ENCODE peak calls at places on chromosomes 11 and 22, in four cellular contexts. M is K562, U is GM12878, O is HepG2. T is an unnamed sample.

GRCh38 chr11:7971846-7972245 is 6.6 kb upstream of the NLRP10 start:
- DNase-seq in O (no peak), U (no peak), M (no peak), T (no peak)

GRCh38 chr11:13207665-13208594 is 69.7 kb upstream of the BMAL1 start:
- DNase-seq in O (peak; percentile 54), U (no peak), M (peak; percentile 38), T (peak; percentile 84)

GRCh38 chr11:34105957-34106504 is 602 bp downstream of the NAT10 start:
- DNase-seq in U (no peak), O (peak; percentile 6), M (peak; percentile 54), T (no peak)

GRCh38 chr11:13965337-13965736 is 2.8 kb downstream of the SPON1 start:
- DNase-seq in U (no peak), M (peak; percentile 9), O (peak; percentile 13), T (no peak)

GRCh38 chr22:32413715-32414114 is 1.7 kb upstream of the RTCB start:
- DNase-seq in M (peak; percentile 13), O (peak; percentile 24), U (no peak), T (peak; percentile 28)

GRCh38 chr22:41181349-41182241 is 23.5 kb upstream of the L3MBTL2 start:
- DNase-seq in U (no peak), O (no peak), M (no peak), T (peak; percentile 87)

GRCh38 chr11:31796523-31797226 is 14.4 kb downstream of the PAX6 start:
- DNase-seq in M (no peak), O (no peak), U (no peak), T (no peak)

GRCh38 chr11:17573526-17573925 is 26.5 kb downstream of the OTOG start:
- DNase-seq in M (no peak), U (no peak), O (no peak), T (no peak)

GRCh38 chr11:32586576-32587190 is 3.1 kb downstream of the EIF3M start:
- DNase-seq in U (no peak), O (peak; percentile 46), M (peak; percentile 49), T (peak; percentile 31)

GRCh38 chr11:126317681-126318641 is 14.1 kb downstream of the DCPS start:
- DNase-seq in M (no peak), O (no peak), U (no peak), T (no peak)

GRCh38 chr11:133808393-133809140 is 36.7 kb downstream of the SPATA19 start:
- DNase-seq in M (no peak), U (no peak), O (no peak), T (no peak)

GRCh38 chr11:43359432-43359818 is 705 bp downstream of the TTC17 start:
- DNase-seq in U (peak; percentile 21), O (peak; percentile 16), M (peak; percentile 37), T (peak; percentile 58)

GRCh38 chr11:74023291-74023690 is 14.4 kb upstream of the UCP3 start:
- DNase-seq in O (no peak), U (no peak), M (no peak), T (no peak)

GRCh38 chr11:19844012-19844411 is 131.4 kb downstream of the NAV2 start:
- DNase-seq in M (no peak), U (no peak), O (no peak), T (no peak)

GRCh38 chr11:79173615-79174014 is 267.2 kb downstream of the TENM4 start:
- DNase-seq in O (no peak), M (no peak), U (no peak), T (no peak)

GRCh38 chr11:71305451-71306125 is 53.2 kb upstream of the SHANK2 start:
- DNase-seq in M (no peak), O (no peak), U (no peak), T (no peak)

GRCh38 chr11:40306938-40307548 is 1152.4 kb downstream of the LRRC4C start:
- DNase-seq in U (no peak), O (peak; percentile 10), M (peak; percentile 37), T (peak; percentile 64)

GRCh38 chr11:69912911-69913451 is 93.8 kb upstream of the FGF3 start:
- DNase-seq in M (no peak), O (no peak), U (no peak), T (no peak)

GRCh38 chr22:22089459-22090308 is 107.1 kb upstream of the TOP3B start:
- DNase-seq in M (no peak), U (no peak), O (no peak), T (no peak)
- TF ChIP-seq EZH2 in M (no peak), U (no peak), O (no peak), T (no peak)

GRCh38 chr11:117442869-117443239 is 115.2 kb downstream of the CEP164 start:
- DNase-seq in M (no peak), U (no peak), O (no peak), T (no peak)
- H3K9ac ChIP-seq in M (peak overlapping the region; percentile 33), U (no peak overlapping the region), O (no peak overlapping the region), T (no peak overlapping the region)

DNA sequence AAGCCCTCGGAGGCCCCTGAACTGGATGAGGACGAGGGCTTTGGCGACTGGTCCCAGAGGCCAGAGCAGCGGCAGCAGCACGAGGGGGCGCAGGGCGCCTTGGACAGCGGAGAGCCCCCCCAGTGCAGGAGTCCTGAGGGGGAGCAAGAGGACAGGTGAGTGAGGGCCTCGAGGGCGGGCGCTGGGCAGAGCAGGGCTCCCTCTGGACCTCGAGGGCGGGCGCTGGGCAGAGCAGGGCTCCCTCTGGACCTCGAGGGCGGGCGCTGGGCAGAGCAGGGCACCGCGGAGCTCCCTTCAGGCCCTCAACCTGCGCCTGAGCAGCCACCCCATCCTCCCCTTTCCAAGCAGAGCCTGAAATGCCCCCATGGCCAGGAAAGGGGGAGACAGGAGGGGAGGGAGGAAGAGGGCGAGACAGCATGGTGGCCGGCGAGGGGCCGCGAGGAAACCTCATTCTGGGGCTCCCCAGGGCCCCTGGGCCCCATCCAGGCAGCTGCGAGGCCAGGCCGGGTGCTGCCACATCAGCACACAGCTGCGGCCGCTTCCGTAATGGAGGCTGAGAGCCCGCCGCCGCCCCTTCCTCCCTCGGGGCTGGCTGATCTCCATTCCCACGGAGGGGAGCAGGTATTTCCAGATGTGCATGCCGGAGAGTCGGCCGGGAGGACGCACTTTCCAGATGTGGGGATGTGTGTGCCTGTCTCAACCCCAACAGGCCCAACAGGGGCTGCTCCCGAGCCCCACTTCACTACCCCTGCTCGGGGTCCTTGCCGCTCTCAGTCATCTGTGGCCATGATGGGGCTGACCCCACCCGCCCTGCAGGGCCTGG is 10.0 kb downstream of the PRR33 start:
- DNase-seq in M (no peak), U (no peak), O (no peak), T (no peak)
- TF ChIP-seq MYC in M (no peak), U (no peak), O (no peak), T (no peak)

DNA sequence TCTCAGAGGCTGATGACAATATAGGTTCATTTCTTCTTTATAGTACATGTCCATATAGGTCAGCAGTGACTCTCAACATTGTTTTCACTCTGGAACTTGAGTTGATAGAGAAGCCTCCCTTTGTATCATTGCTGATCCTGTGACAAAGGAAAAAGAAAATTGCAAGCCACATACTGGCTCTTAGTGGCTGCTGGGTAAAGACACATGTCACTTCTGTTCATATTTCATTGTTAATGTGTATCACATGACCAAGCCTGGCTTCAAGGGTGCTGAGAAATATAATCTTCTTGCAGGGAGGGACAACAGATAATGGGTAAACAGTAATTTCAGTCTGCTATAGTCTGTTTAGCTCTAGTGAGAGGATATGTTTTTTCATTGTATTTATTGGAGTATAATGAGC is 173.3 kb downstream of the PGR start:
- DNase-seq in U (no peak), O (no peak), M (no peak), T (no peak)
- TF ChIP-seq EZH2 in U (no peak), O (no peak), M (no peak), T (no peak)

GRCh38 chr11:122784325-122785155 is 53.8 kb upstream of the CRTAM start:
- DNase-seq in O (no peak), M (no peak), U (no peak), T (peak; percentile 73)
- H3K9ac ChIP-seq in O (no peak overlapping the region), M (no peak overlapping the region), U (no peak overlapping the region), T (no peak overlapping the region)

GRCh38 chr11:65617990-65618751 is 2.6 kb downstream of the PCNX3 start:
- DNase-seq in O (no peak), U (no peak), M (no peak), T (no peak)

GRCh38 chr11:65615950-65616574 is 486 bp downstream of the PCNX3 start:
- DNase-seq in U (no peak), M (peak; percentile 89), O (peak; percentile 47), T (no peak)

GRCh38 chr11:65615229-65615949 is at the start of gene PCNX3:
- DNase-seq in M (peak; percentile 100), U (peak; percentile 100), O (peak; percentile 100), T (peak; percentile 100)

GRCh38 chr11:65617136-65617850 is 1.7 kb downstream of the PCNX3 start:
- DNase-seq in M (no peak), U (no peak), O (no peak), T (no peak)

DNA sequence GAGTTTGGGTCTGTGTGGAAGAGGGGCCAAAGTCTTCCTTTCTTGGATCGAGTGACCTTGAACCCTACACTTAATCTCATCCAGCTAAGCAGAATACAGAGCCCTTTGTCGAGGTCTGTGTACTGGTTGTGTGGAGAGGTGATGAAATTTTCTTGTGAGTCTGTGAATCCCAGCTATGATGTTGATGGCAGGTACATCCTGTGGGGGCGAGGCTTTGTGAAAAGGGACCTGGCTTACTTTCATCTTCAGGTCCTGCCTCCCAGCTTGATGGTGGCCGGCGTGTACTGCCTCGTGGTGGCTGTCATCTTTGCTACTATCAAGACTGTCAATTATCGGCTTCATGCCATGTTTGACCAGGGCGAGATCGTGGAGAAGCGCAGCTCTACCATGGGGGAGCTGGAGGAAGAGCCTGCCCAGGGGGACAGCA is 1.0 kb downstream of the PCNX3 start:
- DNase-seq in U (no peak), O (peak; percentile 92), M (no peak), T (no peak)
- TF ChIP-seq MYC in U (no peak), O (no peak), M (no peak), T (no peak)

DNA sequence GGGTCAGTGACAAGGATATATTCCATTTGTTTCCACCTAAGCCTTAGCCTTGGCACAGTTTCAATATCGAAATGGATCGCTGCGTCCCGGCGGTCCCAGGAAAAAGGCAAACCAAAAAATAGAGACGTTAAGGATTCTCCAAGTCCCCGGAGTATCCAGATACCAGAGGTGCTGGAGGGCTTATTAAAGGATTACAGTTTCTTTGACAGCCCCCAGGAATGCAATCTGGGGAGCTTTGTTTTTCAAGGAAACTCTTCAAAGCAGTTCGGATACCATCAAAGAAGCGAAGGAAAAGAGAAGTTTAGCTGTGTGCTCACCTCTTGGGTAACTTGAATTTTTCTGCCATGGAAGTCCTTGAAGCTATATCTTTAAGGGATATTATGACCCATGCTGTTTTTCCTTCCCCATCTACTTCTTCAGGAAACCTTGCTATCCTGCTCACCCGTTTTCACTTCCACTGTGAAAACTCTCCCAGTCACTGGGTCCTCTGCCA is 600 bp upstream of the GPR83 start:
- DNase-seq in O (no peak), U (no peak), M (no peak), T (no peak)
- TF ChIP-seq EZH2 in O (no peak), U (no peak), M (no peak), T (peak; percentile 7)

GRCh38 chr22:50262460-50262911 is 1.0 kb upstream of the MAPK12 start:
- DNase-seq in M (peak; percentile 70), U (no peak), O (peak; percentile 28), T (no peak)

GRCh38 chr22:50262973-50263617 is 1.6 kb upstream of the MAPK12 start:
- DNase-seq in O (no peak), M (no peak), U (no peak), T (no peak)

GRCh38 chr22:50266994-50267393 is 3.2 kb downstream of the MAPK11 start:
- DNase-seq in M (no peak), O (no peak), U (no peak), T (no peak)

GRCh38 chr22:50264104-50264745 is 2.7 kb upstream of the MAPK12 start:
- DNase-seq in U (no peak), O (no peak), M (no peak), T (no peak)

GRCh38 chr22:50264946-50265669 is 3.6 kb upstream of the MAPK12 start:
- DNase-seq in U (no peak), M (no peak), O (no peak), T (no peak)
- H3K9ac ChIP-seq in U (no peak overlapping the region), M (no peak overlapping the region), O (no peak overlapping the region), T (no peak overlapping the region)